ENCODE peak calls at places on chromosomes 6 and 20, in ten cellular contexts. K is adrenal gland; V is stimulated activated CD4-positive, alpha-beta T cell treated with anti-CD3 and anti-CD28 coated beads, Interleukin-1b, Interleukin-23, amount 100 ng/mL, for 48 hours; Y is activated T-helper 1 cell treated with anti-CD3 and anti-CD28 coated beads, Interleukin-12 subunit alpha, Interleukin-12 subunit beta, Interleukin-2, Interleukin-4 antibody, amounts not matched to agents 30 ng/mL and 10 ng/mL and 1 ng/mL, durations not matched to agents 14 hours and 24 hours and 36 hours; W is ureter; D is hippocampal formation; C is astrocyte of the spinal cord; G is iPS-NIHi11; P is stromal cell of bone marrow; R is nephron progenitor cell. B is an unnamed sample.

GRCh38 chr6:149905371-149905910 is 7.5 kb upstream of the RAET1E start:
- DNase-seq in W (no peak), C (no peak), D (no peak), K (no peak), R (no peak), G (no peak), P (no peak), Y (no peak), V (no peak), B (no peak)

GRCh38 chr6:129029778-129030177 is 146.8 kb downstream of the LAMA2 start:
- DNase-seq in R (no peak), G (peak; percentile 13), P (no peak), V (no peak), K (no peak), W (no peak), C (peak; percentile 10), Y (no peak), D (no peak), B (no peak)

GRCh38 chr6:52603000-52603795 is 26.3 kb upstream of the TRAM2 start:
- DNase-seq in P (peak; percentile 70), W (no peak), Y (no peak), V (no peak), G (no peak), D (no peak), C (peak; percentile 79), R (no peak), K (no peak), B (no peak)

GRCh38 chr6:11221623-11222384 is 10.7 kb downstream of the NEDD9 start:
- DNase-seq in K (no peak), R (no peak), Y (no peak), W (no peak), V (no peak), P (no peak), C (no peak), D (no peak), G (no peak), B (no peak)

GRCh38 chr20:21767739-21768223 is 62.3 kb downstream of the PAX1 start:
- DNase-seq in V (no peak), P (no peak), Y (no peak), K (peak; percentile 36), G (peak; percentile 79), C (no peak), R (peak; percentile 76), D (no peak), W (no peak), B (no peak)

GRCh38 chr6:167493310-167493709 is 168.4 kb downstream of the TTLL2 start:
- DNase-seq in K (no peak), W (no peak), V (no peak), P (no peak), G (no peak), R (no peak), C (no peak), D (no peak), Y (no peak), B (no peak)

GRCh38 chr6:113995632-113996031 is 24.7 kb upstream of the HDAC2 start:
- DNase-seq in C (peak; percentile 98), D (peak; percentile 71), R (peak; percentile 14), P (peak; percentile 88), V (no peak), W (no peak), G (peak; percentile 46), K (peak; percentile 54), Y (no peak), B (peak; percentile 90)

GRCh38 chr20:32463642-32464400 is 105.7 kb downstream of the ASXL1 start:
- DNase-seq in R (peak; percentile 67), C (no peak), G (peak; percentile 46), V (no peak), K (no peak), W (no peak), Y (no peak), P (no peak), D (peak; percentile 89), B (no peak)

GRCh38 chr6:49556429-49556837 is 6.0 kb downstream of the C6orf141 start:
- DNase-seq in D (no peak), R (no peak), G (peak; percentile 39), V (no peak), C (peak; percentile 64), Y (no peak), W (peak; percentile 70), K (peak; percentile 45), P (peak; percentile 23), B (no peak)

GRCh38 chr6:135909737-135910387 is 58.4 kb downstream of the PDE7B start:
- DNase-seq in G (peak; percentile 66), D (no peak), P (no peak), W (no peak), C (peak; percentile 45), V (peak; percentile 32), Y (peak; percentile 49), R (peak; percentile 38), K (peak; percentile 29), B (no peak)

GRCh38 chr6:138234363-138234762 is 16.1 kb upstream of the PBOV1 start:
- DNase-seq in Y (no peak), R (no peak), P (no peak), K (no peak), V (no peak), G (no peak), W (no peak), D (no peak), C (no peak), B (no peak)

GRCh38 chr6:41871677-41872076 is 23.5 kb downstream of the USP49 start:
- DNase-seq in W (no peak), Y (no peak), D (no peak), V (no peak), C (no peak), R (no peak), G (no peak), K (no peak), P (no peak), B (no peak)

GRCh38 chr6:28525496-28526039 is at the start of gene GPX5:
- DNase-seq in R (no peak), V (peak; percentile 11), D (no peak), K (no peak), Y (no peak), C (no peak), P (no peak), W (no peak), G (no peak), B (no peak)

GRCh38 chr6:98576811-98577210 is 257.6 kb upstream of the POU3F2 start:
- DNase-seq in P (no peak), K (no peak), R (no peak), G (no peak), W (no peak), D (no peak), C (peak; percentile 37), V (no peak), Y (no peak), B (no peak)

GRCh38 chr20:63553933-63554290 is at the start of gene FNDC11:
- DNase-seq in C (peak; percentile 10), W (no peak), R (peak; percentile 81), P (no peak), D (no peak), K (no peak), G (peak; percentile 80), V (no peak), Y (peak; percentile 43), B (no peak)

GRCh38 chr6:169205176-169206160 is 48.2 kb downstream of the THBS2 start:
- DNase-seq in P (peak; percentile 88), Y (no peak), W (no peak), G (no peak), C (peak; percentile 75), D (no peak), K (peak; percentile 57), V (no peak), R (no peak), B (no peak)

GRCh38 chr20:38844963-38845362 is 39.5 kb downstream of the PPP1R16B start:
- DNase-seq in W (no peak), D (no peak), C (no peak), K (no peak), V (no peak), Y (no peak), P (no peak), R (no peak), G (no peak), B (no peak)

GRCh38 chr20:10511507-10512231 is 76.6 kb downstream of the SLX4IP start:
- DNase-seq in W (peak; percentile 85), P (peak; percentile 94), V (peak; percentile 72), C (peak; percentile 100), R (no peak), Y (peak; percentile 70), D (peak; percentile 20), G (peak; percentile 64), K (peak; percentile 88), B (peak; percentile 70)

GRCh38 chr6:146594495-146594894 is 4.3 kb upstream of the ADGB start:
- DNase-seq in W (no peak), K (no peak), D (no peak), G (no peak), P (no peak), R (no peak), C (no peak), V (no peak), Y (no peak), B (no peak)

GRCh38 chr20:44354979-44355502 is 458 bp upstream of the HNF4A start:
- DNase-seq in K (no peak), D (no peak), Y (no peak), V (no peak), C (no peak), G (no peak), R (no peak), W (no peak), P (no peak), B (no peak)

GRCh38 chr6:38634518-38634917 is 5.2 kb downstream of the BTBD9 start:
- DNase-seq in D (no peak), Y (no peak), W (no peak), C (no peak), P (no peak), K (no peak), V (no peak), R (no peak), G (no peak), B (no peak)

GRCh38 chr6:55713411-55713810 is 134.4 kb upstream of the HMGCLL1 start:
- DNase-seq in Y (no peak), G (no peak), V (no peak), C (peak; percentile 52), R (no peak), P (no peak), K (no peak), W (no peak), D (no peak), B (no peak)

GRCh38 chr20:21719592-21720214 is 14.2 kb downstream of the PAX1 start:
- DNase-seq in C (peak; percentile 67), W (peak; percentile 72), G (no peak), Y (peak; percentile 8), K (peak; percentile 57), V (peak; percentile 20), D (peak; percentile 33), P (peak; percentile 40), R (peak; percentile 80), B (peak; percentile 57)

GRCh38 chr20:6576721-6577120 is 190.8 kb upstream of the BMP2 start:
- DNase-seq in D (no peak), P (no peak), V (no peak), Y (no peak), K (no peak), C (peak; percentile 51), W (no peak), R (no peak), G (no peak), B (no peak)

GRCh38 chr20:14573676-14574075 is 236.3 kb upstream of the FLRT3 start:
- DNase-seq in C (no peak), K (no peak), V (no peak), P (no peak), Y (no peak), W (no peak), G (no peak), R (no peak), D (no peak), B (no peak)

GRCh38 chr6:49423817-49424216 is 39.2 kb downstream of the MMUT start:
- DNase-seq in D (no peak), W (no peak), K (no peak), Y (no peak), R (no peak), V (no peak), C (peak; percentile 5), P (no peak), G (no peak), B (no peak)

GRCh38 chr6:142361765-142362540 is 60.1 kb downstream of the ADGRG6 start:
- DNase-seq in G (no peak), D (no peak), K (no peak), P (no peak), Y (no peak), W (no peak), R (no peak), V (no peak), C (peak; percentile 22), B (no peak)

GRCh38 chr6:20877008-20877937 is 343.0 kb downstream of the CDKAL1 start:
- DNase-seq in K (peak; percentile 76), D (no peak), W (peak; percentile 56), R (no peak), P (peak; percentile 92), G (no peak), V (peak; percentile 45), Y (peak; percentile 2), C (peak; percentile 93), B (no peak)